ENCODE peak calls at places on chromosomes 5 and 9, in eight cellular contexts. L, W, R, S, Y, J, P and Z are unnamed samples.

GRCh38 chr9:127567119-127567897 is 44.8 kb upstream of the STXBP1 start:
- DNase-seq in L (no peak), W (peak), R (no peak), S (peak), Y (peak), J (no peak), P (no peak), Z (peak)

GRCh38 chr9:35748239-35748857 is 680 bp downstream of the GBA2 start:
- DNase-seq in L (no peak), W (no peak), R (no peak), S (no peak), Y (no peak), J (no peak), P (no peak), Z (no peak)

GRCh38 chr5:173697931-173698579 is 81.6 kb upstream of the BOD1 start:
- DNase-seq in L (no peak), W (no peak), R (no peak), S (peak), Y (no peak), J (no peak), P (no peak), Z (no peak)

GRCh38 chr5:148620696-148621095 is 33.6 kb downstream of the HTR4 start:
- DNase-seq in L (no peak), W (no peak), R (no peak), S (no peak), Y (no peak), J (no peak), P (no peak), Z (no peak)

GRCh38 chr5:67799732-67800234 is 415.8 kb upstream of the PIK3R1 start:
- DNase-seq in L (no peak), W (no peak), R (peak), S (no peak), Y (peak), J (no peak), P (no peak), Z (peak)

GRCh38 chr5:133240425-133241091 is 188.7 kb downstream of the HSPA4 start:
- DNase-seq in L (no peak), W (no peak), R (peak), S (peak), Y (peak), J (no peak), P (no peak), Z (peak)

GRCh38 chr9:21993893-21994525 is at the start of gene CDKN2A:
- DNase-seq in L (peak), W (no peak), R (no peak), S (peak), Y (no peak), J (no peak), P (peak), Z (peak)

GRCh38 chr9:9100070-9100469 is 1300.5 kb upstream of the DMAC1 start:
- DNase-seq in L (no peak), W (no peak), R (no peak), S (no peak), Y (no peak), J (no peak), P (no peak), Z (no peak)

GRCh38 chr5:117246386-117246785 is 671.8 kb upstream of the SEMA6A start:
- DNase-seq in L (no peak), W (no peak), R (no peak), S (no peak), Y (no peak), J (no peak), P (no peak), Z (no peak)

GRCh38 chr5:139061274-139061673 is 136.9 kb downstream of the SIL1 start:
- DNase-seq in L (no peak), W (no peak), R (no peak), S (peak), Y (peak), J (no peak), P (no peak), Z (peak)

GRCh38 chr5:56264417-56265025 is 31.4 kb upstream of the ANKRD55 start:
- DNase-seq in L (no peak), W (no peak), R (no peak), S (peak), Y (peak), J (no peak), P (no peak), Z (peak)

GRCh38 chr9:99285965-99286364 is 63.9 kb downstream of the SEC61B start:
- DNase-seq in L (no peak), W (no peak), R (no peak), S (no peak), Y (no peak), J (no peak), P (no peak), Z (no peak)